ENCODE peak calls at places on chromosome 4, in five cellular contexts. M, U, R, D and T are unnamed samples.

GRCh38 chr4:164753873-164754488 is at the start of gene SMIM31:
- DNase-seq in D (no peak), U (no peak), R (no peak), M (no peak), T (no peak)

GRCh38 chr4:122701061-122701460 is 31.4 kb upstream of the BBS12 start:
- DNase-seq in M (no peak), D (no peak), U (no peak), R (no peak), T (no peak)

GRCh38 chr4:16857425-16857824 is 41.0 kb downstream of the LDB2 start:
- DNase-seq in R (no peak), M (no peak), D (no peak), U (no peak), T (no peak)

GRCh38 chr4:67452100-67452887 is 93.0 kb downstream of the CENPC start:
- DNase-seq in M (no peak), U (no peak), D (no peak), R (peak), T (no peak)

GRCh38 chr4:181796502-181796901 is 446.7 kb upstream of the TENM3 start:
- DNase-seq in R (peak), D (no peak), M (peak), U (no peak), T (no peak)

GRCh38 chr4:18394656-18395055 is 373.1 kb upstream of the LCORL start:
- DNase-seq in R (no peak), U (no peak), D (no peak), M (no peak), T (no peak)

GRCh38 chr4:42643685-42644084 is 13.2 kb downstream of the ATP8A1 start:
- DNase-seq in D (no peak), R (no peak), M (no peak), U (no peak), T (no peak)

GRCh38 chr4:66564901-66565648 is 894.8 kb upstream of the EPHA5 start:
- DNase-seq in U (peak), R (peak), M (no peak), D (no peak), T (no peak)

GRCh38 chr4:42588909-42589308 is 68.0 kb downstream of the ATP8A1 start:
- DNase-seq in U (no peak), R (no peak), D (peak), M (no peak), T (no peak)

GRCh38 chr4:48047421-48047844 is 30.9 kb downstream of the NIPAL1 start:
- DNase-seq in R (no peak), U (no peak), D (no peak), M (no peak), T (no peak)

GRCh38 chr4:128528793-128529553 is 241.4 kb upstream of the PGRMC2 start:
- DNase-seq in M (peak), R (peak), U (peak), D (peak), T (peak)

GRCh38 chr4:56731857-56732256 is 50.8 kb upstream of the HOPX start:
- DNase-seq in D (peak), R (no peak), M (no peak), U (no peak), T (no peak)

GRCh38 chr4:144575181-144575580 is 70.8 kb upstream of the HHIP start:
- DNase-seq in M (no peak), R (no peak), D (peak), U (no peak), T (no peak)

GRCh38 chr4:121876976-121877773 is 6.9 kb upstream of the BBS7 start:
- DNase-seq in M (no peak), U (no peak), D (no peak), R (peak), T (peak)

GRCh38 chr4:188042191-188042590 is 46.6 kb downstream of the ZFP42 start:
- DNase-seq in R (no peak), M (no peak), D (no peak), U (no peak), T (no peak)

GRCh38 chr4:118326585-118326984 is 26.2 kb downstream of the PRSS12 start:
- DNase-seq in M (no peak), R (no peak), U (no peak), D (no peak), T (no peak)

GRCh38 chr4:75844151-75844662 is 58.0 kb downstream of the PPEF2 start:
- DNase-seq in M (no peak), U (peak), D (no peak), R (peak), T (no peak)

GRCh38 chr4:55865228-55865806 is 11.9 kb downstream of the EXOC1 start:
- DNase-seq in D (no peak), M (no peak), U (peak), R (peak), T (no peak)

GRCh38 chr4:3660086-3660927 is 105.9 kb upstream of the ADRA2C start:
- DNase-seq in U (no peak), R (peak), M (no peak), D (no peak), T (peak)

GRCh38 chr4:101393256-101393655 is 45.9 kb upstream of the PPP3CA start:
- DNase-seq in M (peak), D (no peak), R (peak), U (no peak), T (no peak)

GRCh38 chr4:127965803-127966175 is 583 bp downstream of the ABHD18 start:
- DNase-seq in U (peak), M (no peak), D (peak), R (peak), T (no peak)

GRCh38 chr4:22514431-22514830 is 1.4 kb downstream of the ADGRA3 start:
- DNase-seq in M (no peak), U (peak), D (no peak), R (peak), T (no peak)

GRCh38 chr4:22515145-22515887 is 550 bp downstream of the ADGRA3 start:
- DNase-seq in D (peak), M (no peak), U (peak), R (peak), T (peak)

GRCh38 chr4:22514001-22514400 is 1.9 kb downstream of the ADGRA3 start:
- DNase-seq in R (peak), U (peak), M (no peak), D (no peak), T (no peak)

GRCh38 chr4:22512306-22512705 is 3.6 kb downstream of the ADGRA3 start:
- DNase-seq in R (peak), U (no peak), D (no peak), M (no peak), T (no peak)

DNA sequence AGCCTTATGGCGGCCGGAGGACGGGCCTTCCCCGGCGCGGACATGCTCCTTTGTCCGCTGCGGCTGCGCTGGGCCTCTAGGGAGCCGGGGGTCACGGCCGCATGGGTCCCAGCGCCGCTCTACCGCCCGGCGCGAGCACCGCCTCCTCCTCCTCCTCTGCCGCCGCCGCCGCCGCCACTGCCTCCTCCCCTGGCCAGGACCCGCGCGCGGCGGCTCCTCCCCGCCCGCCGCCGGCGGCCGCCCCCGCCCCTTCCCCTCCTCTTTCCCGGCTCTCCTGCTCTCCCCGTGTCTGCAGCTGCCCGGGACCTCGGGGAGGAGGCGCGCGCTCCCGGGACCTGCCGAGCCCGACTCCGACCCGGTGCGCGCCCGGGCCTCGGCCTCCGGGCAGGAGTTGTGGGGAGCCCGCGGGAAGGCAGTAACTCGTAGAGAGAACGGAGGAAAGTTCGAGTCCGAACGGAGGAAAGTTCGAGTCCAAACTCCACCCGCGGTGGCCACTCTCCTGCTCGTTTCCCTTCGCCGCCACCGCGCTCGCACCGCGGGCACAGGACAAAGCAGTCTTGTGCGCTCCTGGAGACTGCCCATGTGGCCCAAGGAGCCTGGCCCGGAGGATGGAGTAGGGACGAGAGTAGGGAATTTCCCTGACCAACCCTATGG is at the start of gene ADGRA3:
- DNase-seq in R (peak), M (no peak), D (peak), U (peak), T (peak)
- H2AFZ ChIP-seq in R (peak), M (peak), D (peak), U (peak), T (peak)

DNA sequence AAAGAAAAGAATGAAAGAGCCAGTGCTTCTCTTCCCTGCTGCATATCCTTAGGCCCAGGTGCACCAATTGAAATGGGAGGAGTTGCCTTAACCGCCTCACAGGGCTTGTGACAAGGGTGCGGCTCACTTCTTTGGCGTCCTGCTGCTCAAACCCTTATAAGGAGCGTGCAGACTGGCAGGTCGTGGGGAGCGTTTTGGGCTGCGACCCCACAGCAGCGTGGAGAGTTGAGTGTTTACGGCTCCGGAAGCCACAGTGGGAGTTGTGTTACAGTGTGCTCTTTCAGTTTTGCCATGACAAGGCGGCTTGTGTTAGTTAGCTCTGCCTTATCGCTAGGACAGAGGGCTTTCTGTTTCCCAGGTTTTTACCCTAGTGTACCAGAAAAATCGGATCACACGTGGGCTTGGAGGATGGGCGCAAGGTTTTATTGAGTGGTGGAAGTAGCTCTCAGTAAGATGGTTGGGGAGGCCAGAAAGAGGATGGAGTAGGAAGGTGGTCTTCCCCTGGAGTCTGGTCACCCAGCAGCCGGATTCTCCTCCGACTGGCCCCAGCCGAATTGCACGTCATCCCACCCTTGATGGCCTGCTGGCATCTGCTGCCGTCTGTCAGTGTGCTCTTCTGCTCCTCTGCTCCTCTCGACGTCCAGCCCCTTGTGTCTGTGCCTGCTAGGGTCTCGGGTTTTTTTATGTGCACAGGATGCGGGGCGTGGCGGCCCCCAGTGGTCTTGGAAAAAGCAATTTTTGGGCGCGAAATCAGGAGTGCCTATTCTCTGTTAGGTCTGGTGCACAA is 718.9 kb downstream of the ARAP2 start:
- DNase-seq in M (no peak), R (no peak), U (no peak), D (peak), T (peak)
- H2AFZ ChIP-seq in M (no peak), R (no peak), U (no peak), D (peak), T (peak)

GRCh38 chr4:8117278-8117682 is 41.3 kb downstream of the ABLIM2 start:
- DNase-seq in U (peak), M (peak), D (peak), R (peak), T (peak)

GRCh38 chr4:8119877-8120276 is 38.7 kb downstream of the ABLIM2 start:
- DNase-seq in R (no peak), D (no peak), U (no peak), M (no peak), T (no peak)

GRCh38 chr4:8118531-8118930 is 40.1 kb downstream of the ABLIM2 start:
- DNase-seq in M (no peak), U (no peak), D (no peak), R (no peak), T (no peak)

GRCh38 chr4:8115916-8116315 is 42.7 kb downstream of the ABLIM2 start:
- DNase-seq in M (no peak), R (no peak), U (no peak), D (no peak), T (no peak)

DNA sequence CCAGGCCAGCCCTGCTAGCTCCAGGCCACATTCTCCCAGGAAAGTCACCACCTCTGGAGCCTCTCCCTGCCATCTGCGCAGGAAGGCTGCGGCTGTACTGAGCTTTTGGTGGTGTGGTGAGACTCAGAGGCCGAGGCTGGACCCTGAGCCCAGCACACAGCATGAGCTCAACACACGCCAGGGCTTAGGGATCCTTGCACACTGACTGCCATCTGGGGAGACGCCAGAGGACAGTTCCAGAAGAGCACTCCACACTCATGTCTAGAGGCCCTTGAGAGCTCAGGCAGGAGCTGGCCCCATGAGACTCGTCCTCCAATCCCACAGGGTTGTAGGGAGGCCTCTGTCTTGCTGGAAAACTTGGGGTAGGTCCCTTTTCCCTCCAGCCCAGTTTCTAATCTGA is 40.6 kb downstream of the ABLIM2 start:
- DNase-seq in D (no peak), U (no peak), R (no peak), M (no peak), T (no peak)
- H2AFZ ChIP-seq in D (no peak), U (no peak), R (no peak), M (no peak), T (no peak)

DNA sequence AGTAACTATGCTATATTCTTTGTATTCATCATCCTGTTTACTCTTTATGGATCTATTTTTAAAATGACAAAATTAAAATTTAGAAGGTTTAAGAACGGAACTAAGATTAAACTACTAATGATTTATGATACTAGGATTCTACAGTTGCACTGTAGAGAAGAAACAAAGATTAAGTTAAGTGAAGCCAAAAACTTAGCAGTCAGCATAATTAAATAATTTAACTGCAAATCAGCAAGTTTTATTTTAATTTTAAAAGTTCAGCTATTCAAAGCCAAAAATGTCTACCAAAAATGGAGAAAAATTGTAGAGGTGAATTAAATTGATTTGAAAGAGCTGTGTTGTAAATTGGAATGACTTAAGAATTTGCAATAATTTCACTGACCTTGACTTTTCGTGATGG is 30.8 kb downstream of the NDST4 start:
- DNase-seq in R (no peak), U (no peak), M (no peak), D (no peak), T (no peak)
- H2AFZ ChIP-seq in R (no peak), U (no peak), M (no peak), D (no peak), T (no peak)

GRCh38 chr4:6272863-6273660 is 3.4 kb downstream of the WFS1 start:
- DNase-seq in R (peak), D (no peak), M (peak), U (peak), T (no peak)
- H2AFZ ChIP-seq in R (peak), D (no peak), M (no peak), U (no peak), T (no peak)